ENCODE peak calls at places on chromosomes 6 and 20, in five cellular contexts. One of them, this sample, is unnamed.

GRCh38 chr20:20495719-20496474 is 128.0 kb downstream of the INSM1 start:
- DNase-seq in body of pancreas: no peak
- DNase-seq in hepatocyte: no peak
- DNase-seq in upper lobe of right lung: no peak
- DNase-seq in PC-9: no peak
- DNase-seq in this sample: no peak

GRCh38 chr6:1027795-1028569 is 283.9 kb upstream of the FOXQ1 start:
- DNase-seq in body of pancreas: no peak
- DNase-seq in hepatocyte: no peak
- DNase-seq in upper lobe of right lung: no peak
- DNase-seq in PC-9: no peak
- DNase-seq in this sample: no peak

GRCh38 chr6:53179961-53180651 is 31.5 kb upstream of the GCM1 start:
- DNase-seq in body of pancreas: peak; percentile 76
- DNase-seq in hepatocyte: peak; percentile 35
- DNase-seq in upper lobe of right lung: no peak
- DNase-seq in PC-9: no peak
- DNase-seq in this sample: peak; percentile 78

GRCh38 chr20:56343861-56344381 is 14.9 kb upstream of the FAM210B start:
- DNase-seq in body of pancreas: peak; percentile 57
- DNase-seq in hepatocyte: peak; percentile 75
- DNase-seq in upper lobe of right lung: peak; percentile 76
- DNase-seq in PC-9: no peak
- DNase-seq in this sample: peak; percentile 51

GRCh38 chr6:129555206-129555832 is 154.7 kb downstream of the ARHGAP18 start:
- DNase-seq in body of pancreas: no peak
- DNase-seq in hepatocyte: no peak
- DNase-seq in upper lobe of right lung: no peak
- DNase-seq in PC-9: no peak
- DNase-seq in this sample: no peak

GRCh38 chr20:56676679-56677078 is 47.6 kb downstream of the TFAP2C start:
- DNase-seq in body of pancreas: no peak
- DNase-seq in hepatocyte: no peak
- DNase-seq in upper lobe of right lung: no peak
- DNase-seq in PC-9: no peak
- DNase-seq in this sample: no peak

GRCh38 chr6:106339334-106340029 is 13.9 kb upstream of the ATG5 start:
- DNase-seq in body of pancreas: peak; percentile 73
- DNase-seq in hepatocyte: peak; percentile 87
- DNase-seq in upper lobe of right lung: no peak
- DNase-seq in PC-9: peak; percentile 75
- DNase-seq in this sample: peak; percentile 54

GRCh38 chr6:153814136-153814535 is 224.9 kb upstream of the OPRM1 start:
- DNase-seq in body of pancreas: no peak
- DNase-seq in hepatocyte: no peak
- DNase-seq in upper lobe of right lung: no peak
- DNase-seq in PC-9: no peak
- DNase-seq in this sample: no peak

GRCh38 chr6:159790947-159791598 is 806 bp downstream of the MRPL18 start:
- DNase-seq in body of pancreas: peak; percentile 23
- DNase-seq in hepatocyte: peak; percentile 37
- DNase-seq in upper lobe of right lung: no peak
- DNase-seq in PC-9: no peak
- DNase-seq in this sample: peak; percentile 26
- H3K4me1 ChIP-seq in body of pancreas: peaks cover 50% of the 10 kb centered on the region
- H3K4me1 ChIP-seq in hepatocyte: peaks cover 37% of the 10 kb centered on the region
- H3K4me1 ChIP-seq in upper lobe of right lung: peaks cover 37% of the 10 kb centered on the region
- H3K4me1 ChIP-seq in PC-9: peaks cover 25% of the 10 kb centered on the region
- H3K4me1 ChIP-seq in this sample: peaks cover 71% of the 10 kb centered on the region

GRCh38 chr6:89644864-89645263 is 6.3 kb upstream of the LYRM2 start:
- DNase-seq in body of pancreas: no peak
- DNase-seq in hepatocyte: no peak
- DNase-seq in upper lobe of right lung: no peak
- DNase-seq in PC-9: peak; percentile 58
- DNase-seq in this sample: no peak

GRCh38 chr6:89655122-89655521 is 16.6 kb upstream of the LYRM2 start:
- DNase-seq in body of pancreas: no peak
- DNase-seq in hepatocyte: no peak
- DNase-seq in upper lobe of right lung: no peak
- DNase-seq in PC-9: no peak
- DNase-seq in this sample: no peak

GRCh38 chr6:89649682-89650081 is 11.1 kb upstream of the LYRM2 start:
- DNase-seq in body of pancreas: no peak
- DNase-seq in hepatocyte: no peak
- DNase-seq in upper lobe of right lung: no peak
- DNase-seq in PC-9: peak; percentile 52
- DNase-seq in this sample: no peak

GRCh38 chr6:89650579-89650978 is 12.0 kb upstream of the LYRM2 start:
- DNase-seq in body of pancreas: no peak
- DNase-seq in hepatocyte: no peak
- DNase-seq in upper lobe of right lung: no peak
- DNase-seq in PC-9: no peak
- DNase-seq in this sample: no peak
- H3K36me3 ChIP-seq in body of pancreas: peaks cover 26% of the 10 kb centered on the region
- H3K36me3 ChIP-seq in hepatocyte: no peaks in the 10 kb centered on the region
- H3K36me3 ChIP-seq in upper lobe of right lung: peaks cover 90% of the 10 kb centered on the region
- H3K36me3 ChIP-seq in PC-9: no peaks in the 10 kb centered on the region
- H3K36me3 ChIP-seq in this sample: peaks cover 39% of the 10 kb centered on the region

GRCh38 chr6:86859513-86859912 is 77.8 kb upstream of the HTR1E start:
- DNase-seq in body of pancreas: no peak
- DNase-seq in hepatocyte: no peak
- DNase-seq in upper lobe of right lung: no peak
- DNase-seq in PC-9: no peak
- DNase-seq in this sample: no peak
- TF ChIP-seq CTCF in body of pancreas: no peak
- TF ChIP-seq CTCF in hepatocyte: peak; percentile 17
- TF ChIP-seq CTCF in upper lobe of right lung: no peak
- TF ChIP-seq CTCF in PC-9: no peak
- TF ChIP-seq CTCF in this sample: no peak

GRCh38 chr6:43957273-43957672 is 170.0 kb downstream of the MRPL14 start:
- DNase-seq in body of pancreas: no peak
- DNase-seq in hepatocyte: no peak
- DNase-seq in upper lobe of right lung: no peak
- DNase-seq in PC-9: no peak
- DNase-seq in this sample: no peak
- H3K4me1 ChIP-seq in body of pancreas: peaks cover 12% of the 10 kb centered on the region
- H3K4me1 ChIP-seq in hepatocyte: no peaks in the 10 kb centered on the region
- H3K4me1 ChIP-seq in upper lobe of right lung: no peaks in the 10 kb centered on the region
- H3K4me1 ChIP-seq in PC-9: peaks cover 4% of the 10 kb centered on the region
- H3K4me1 ChIP-seq in this sample: no peaks in the 10 kb centered on the region

DNA sequence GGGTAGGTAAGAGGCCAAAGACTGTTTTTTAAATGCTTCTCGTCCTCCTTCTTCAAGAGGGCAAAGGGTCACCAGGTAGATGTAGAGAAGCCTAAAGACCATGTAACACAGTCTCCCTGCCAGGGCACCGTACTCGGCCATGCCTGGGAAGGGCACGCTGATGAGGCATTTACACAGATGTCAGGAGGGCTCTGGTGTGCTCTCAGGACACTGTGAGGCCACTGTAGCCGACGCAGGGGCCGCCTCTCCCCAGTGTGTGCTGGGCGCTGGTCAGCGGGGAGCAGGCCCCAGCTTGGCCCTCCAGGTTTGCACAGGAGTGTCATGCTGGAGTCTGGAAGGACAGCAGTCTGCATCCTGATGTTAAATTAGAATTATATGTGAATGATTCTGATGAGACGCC is 7.1 kb upstream of the MTG2 start:
- DNase-seq in body of pancreas: no peak
- DNase-seq in hepatocyte: no peak
- DNase-seq in upper lobe of right lung: no peak
- DNase-seq in PC-9: no peak
- DNase-seq in this sample: no peak
- H3K36me3 ChIP-seq in body of pancreas: peaks cover 9% of the 10 kb centered on the region
- H3K36me3 ChIP-seq in hepatocyte: no peaks in the 10 kb centered on the region
- H3K36me3 ChIP-seq in upper lobe of right lung: peaks cover 39% of the 10 kb centered on the region
- H3K36me3 ChIP-seq in PC-9: no peaks in the 10 kb centered on the region
- H3K36me3 ChIP-seq in this sample: peaks cover 72% of the 10 kb centered on the region

GRCh38 chr6:140671926-140672325 is 1297.5 kb upstream of the CITED2 start:
- DNase-seq in body of pancreas: no peak
- DNase-seq in hepatocyte: no peak
- DNase-seq in upper lobe of right lung: no peak
- DNase-seq in PC-9: no peak
- DNase-seq in this sample: no peak
- TF ChIP-seq CTCF in body of pancreas: no peak
- TF ChIP-seq CTCF in hepatocyte: no peak
- TF ChIP-seq CTCF in upper lobe of right lung: peak; percentile 17
- TF ChIP-seq CTCF in PC-9: no peak
- TF ChIP-seq CTCF in this sample: no peak

GRCh38 chr6:112214749-112215269 is 39.6 kb downstream of the LAMA4 start:
- DNase-seq in body of pancreas: no peak
- DNase-seq in hepatocyte: peak; percentile 72
- DNase-seq in upper lobe of right lung: no peak
- DNase-seq in PC-9: peak; percentile 85
- DNase-seq in this sample: no peak
- H3K4me1 ChIP-seq in body of pancreas: no peaks in the 10 kb centered on the region
- H3K4me1 ChIP-seq in hepatocyte: peaks cover 8% of the 10 kb centered on the region
- H3K4me1 ChIP-seq in upper lobe of right lung: peaks cover 41% of the 10 kb centered on the region
- H3K4me1 ChIP-seq in PC-9: peaks cover 64% of the 10 kb centered on the region
- H3K4me1 ChIP-seq in this sample: peaks cover 42% of the 10 kb centered on the region

GRCh38 chr6:34877869-34878485 is 9.9 kb downstream of the TAF11 start:
- DNase-seq in body of pancreas: no peak
- DNase-seq in hepatocyte: no peak
- DNase-seq in upper lobe of right lung: no peak
- DNase-seq in PC-9: no peak
- DNase-seq in this sample: no peak

GRCh38 chr6:34875292-34876213 is 12.3 kb downstream of the TAF11 start:
- DNase-seq in body of pancreas: no peak
- DNase-seq in hepatocyte: no peak
- DNase-seq in upper lobe of right lung: no peak
- DNase-seq in PC-9: no peak
- DNase-seq in this sample: no peak

GRCh38 chr6:34877259-34877658 is 10.6 kb downstream of the TAF11 start:
- DNase-seq in body of pancreas: no peak
- DNase-seq in hepatocyte: no peak
- DNase-seq in upper lobe of right lung: no peak
- DNase-seq in PC-9: no peak
- DNase-seq in this sample: no peak

GRCh38 chr6:34872332-34872731 is 15.5 kb downstream of the TAF11 start:
- DNase-seq in body of pancreas: no peak
- DNase-seq in hepatocyte: no peak
- DNase-seq in upper lobe of right lung: no peak
- DNase-seq in PC-9: no peak
- DNase-seq in this sample: no peak

DNA sequence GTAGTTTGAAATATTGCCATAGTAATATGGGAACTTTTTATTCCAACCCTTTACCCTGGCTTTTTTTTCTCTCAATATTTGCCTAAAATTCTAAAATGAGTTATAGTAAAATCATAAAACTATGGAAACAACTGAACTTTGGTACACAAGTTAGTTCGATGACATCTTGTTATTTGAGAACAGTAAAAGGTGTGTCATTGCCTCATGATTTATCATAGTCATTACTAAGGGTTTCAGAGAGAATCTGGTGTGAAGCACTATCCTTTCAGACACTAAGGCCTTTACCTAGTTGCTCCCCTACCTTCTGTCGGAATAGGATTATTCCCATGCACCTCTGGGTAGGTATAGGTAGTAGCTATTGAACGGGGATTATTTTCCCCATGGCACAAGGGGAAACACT is 11.4 kb downstream of the TAF11 start:
- DNase-seq in body of pancreas: no peak
- DNase-seq in hepatocyte: no peak
- DNase-seq in upper lobe of right lung: no peak
- DNase-seq in PC-9: no peak
- DNase-seq in this sample: no peak
- H3K36me3 ChIP-seq in body of pancreas: peaks cover 30% of the 10 kb centered on the region
- H3K36me3 ChIP-seq in hepatocyte: no peaks in the 10 kb centered on the region
- H3K36me3 ChIP-seq in upper lobe of right lung: peaks cover 99% of the 10 kb centered on the region
- H3K36me3 ChIP-seq in PC-9: peaks cover 22% of the 10 kb centered on the region
- H3K36me3 ChIP-seq in this sample: peaks cover 100% of the 10 kb centered on the region

This sample was measured in stomach.